ENCODE peak calls at places on chromosomes 3 and 15, in four cellular contexts. I is endodermal cell, Y is fibroblast of pulmonary artery, Z is pancreas. U is an unnamed sample.

GRCh38 chr3:53342353-53342752 is 5.0 kb downstream of the DCP1A start:
- DNase-seq in Z (peak), Y (peak), I (no peak), U (no peak)

GRCh38 chr3:175743733-175744400 is 884.7 kb downstream of the NAALADL2 start:
- DNase-seq in Y (peak), I (no peak), Z (no peak), U (peak)

GRCh38 chr3:46953265-46954010 is 23.1 kb downstream of the CCDC12 start:
- DNase-seq in I (no peak), Y (no peak), Z (no peak), U (no peak)

GRCh38 chr15:82043726-82044372 is 2.0 kb downstream of the MEX3B start:
- DNase-seq in Y (peak), I (no peak), Z (no peak), U (no peak)

GRCh38 chr3:114365909-114366308 is 72.1 kb downstream of the TIGIT start:
- DNase-seq in I (no peak), Y (no peak), Z (no peak), U (peak)

GRCh38 chr3:2568929-2569328 is 470.3 kb downstream of the CNTN4 start:
- DNase-seq in I (no peak), Y (no peak), Z (no peak), U (no peak)

GRCh38 chr3:138063416-138063815 is 52.0 kb downstream of the DZIP1L start:
- DNase-seq in Z (no peak), I (peak), Y (no peak), U (no peak)

GRCh38 chr15:67067930-67068542 is 2.6 kb downstream of the SMAD3 start:
- DNase-seq in Y (no peak), I (no peak), Z (no peak), U (no peak)

GRCh38 chr3:196127308-196128040 is 45.6 kb upstream of the TFRC start:
- DNase-seq in Y (no peak), Z (no peak), I (peak), U (peak)

GRCh38 chr3:105827959-105828358 is 40.9 kb downstream of the CBLB start:
- DNase-seq in I (peak), Z (no peak), Y (peak), U (peak)

GRCh38 chr3:165462616-165463334 is 266.6 kb upstream of the SLITRK3 start:
- DNase-seq in I (no peak), Z (no peak), Y (peak), U (no peak)

GRCh38 chr15:36399276-36399675 is 180.2 kb upstream of the CDIN1 start:
- DNase-seq in I (no peak), Y (no peak), Z (no peak), U (no peak)

GRCh38 chr15:67819636-67820035 is 5.7 kb upstream of the SKOR1 start:
- DNase-seq in Y (no peak), Z (no peak), I (peak), U (no peak)

GRCh38 chr3:108022316-108023150 is 68.3 kb downstream of the CD47 start:
- DNase-seq in I (no peak), Y (peak), Z (no peak), U (no peak)

GRCh38 chr3:133996251-133996661 is 33.5 kb downstream of the SLCO2A1 start:
- DNase-seq in I (peak), Y (no peak), Z (no peak), U (peak)

GRCh38 chr3:194739498-194740284 is 54.0 kb downstream of the FAM43A start:
- DNase-seq in Y (peak), Z (no peak), I (no peak), U (peak)

GRCh38 chr15:41574158-41574557 is 15.1 kb downstream of the TYRO3 start:
- DNase-seq in I (peak), Z (no peak), Y (no peak), U (no peak)

GRCh38 chr3:69504232-69504631 is 118.3 kb upstream of the FRMD4B start:
- DNase-seq in I (no peak), Z (no peak), Y (peak), U (no peak)

GRCh38 chr3:129019266-129019665 is 18.2 kb downstream of the EFCC1 start:
- DNase-seq in Y (no peak), I (no peak), Z (no peak), U (no peak)

GRCh38 chr15:40471778-40472130 is 970 bp downstream of the CHST14 start:
- DNase-seq in Y (no peak), I (no peak), Z (peak), U (peak)

GRCh38 chr15:40238927-40239591 is at the start of gene PAK6:
- DNase-seq in Z (peak), I (peak), Y (peak), U (peak)

GRCh38 chr15:74036271-74037170 is 42.0 kb downstream of the PML start:
- DNase-seq in Z (no peak), Y (peak), I (peak), U (peak)

GRCh38 chr15:47856071-47856470 is 138.8 kb downstream of the SEMA6D start:
- DNase-seq in I (no peak), Y (no peak), Z (no peak), U (no peak)

GRCh38 chr15:24678485-24678884 is 2.9 kb downstream of the NPAP1 start:
- DNase-seq in I (peak), Y (no peak), Z (no peak), U (peak)

GRCh38 chr3:18988619-18989229 is 159.6 kb upstream of the KCNH8 start:
- DNase-seq in Z (no peak), I (no peak), Y (peak), U (peak)

GRCh38 chr3:72384602-72385001 is 463.6 kb downstream of the SHQ1 start:
- DNase-seq in Y (no peak), I (no peak), Z (no peak), U (peak)

GRCh38 chr3:104887069-104887468 is 479.6 kb upstream of the ALCAM start:
- DNase-seq in I (no peak), Y (peak), Z (no peak), U (peak)

GRCh38 chr15:47188766-47189507 is 528.4 kb upstream of the SEMA6D start:
- DNase-seq in Z (no peak), Y (no peak), I (peak), U (no peak)

GRCh38 chr3:45008117-45008516 is 18.0 kb upstream of the CLEC3B start:
- DNase-seq in Z (no peak), I (no peak), Y (peak), U (peak)

GRCh38 chr15:41944313-41944940 is 27.9 kb downstream of the EHD4 start:
- DNase-seq in I (peak), Y (peak), Z (peak), U (peak)

GRCh38 chr3:172197344-172197743 is 158.0 kb downstream of the FNDC3B start:
- DNase-seq in Y (no peak), I (no peak), Z (no peak), U (no peak)
- TF ChIP-seq CTCF in Y (no peak), I (no peak), Z (no peak), U (no peak)

DNA sequence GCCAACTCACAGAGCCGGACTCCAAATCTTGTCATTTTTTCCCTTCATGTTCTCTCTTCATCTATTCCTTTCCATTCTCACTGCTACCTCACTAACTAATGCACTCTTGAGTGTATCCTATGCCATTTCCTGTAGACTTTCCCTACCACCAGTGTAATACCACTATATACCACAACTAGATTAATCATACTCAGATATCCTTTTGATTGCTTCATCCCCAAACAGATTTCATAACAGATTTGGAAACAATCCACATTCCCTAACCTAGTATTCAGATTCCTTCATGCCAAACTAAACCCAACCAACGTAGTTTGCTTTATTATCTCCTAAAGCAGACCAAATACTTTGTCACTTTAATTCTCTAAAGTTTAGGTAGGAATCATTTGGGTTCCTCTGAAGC is 2.6 kb upstream of the PLOD2 start:
- DNase-seq in Z (no peak), I (no peak), Y (peak), U (peak)
- TF ChIP-seq CTCF in Z (no peak), I (peak), Y (peak), U (peak)

GRCh38 chr3:197926418-197926817 is 23.6 kb upstream of the RPL35A start:
- DNase-seq in I (peak), Y (no peak), Z (no peak), U (no peak)
- TF ChIP-seq CTCF in I (peak), Y (peak), Z (no peak), U (peak)

GRCh38 chr3:123072564-123072963 is 5.7 kb downstream of the PDIA5 start:
- DNase-seq in I (no peak), Y (no peak), Z (no peak), U (no peak)

GRCh38 chr3:123072152-123072551 is 5.3 kb downstream of the PDIA5 start:
- DNase-seq in I (peak), Z (peak), Y (peak), U (no peak)

GRCh38 chr3:123070471-123070870 is 3.6 kb downstream of the PDIA5 start:
- DNase-seq in Z (no peak), I (peak), Y (no peak), U (no peak)

GRCh38 chr3:123071581-123071980 is 4.8 kb downstream of the PDIA5 start:
- DNase-seq in I (peak), Z (no peak), Y (no peak), U (no peak)

GRCh38 chr3:123071146-123071545 is 4.3 kb downstream of the PDIA5 start:
- DNase-seq in I (peak), Y (peak), Z (no peak), U (no peak)
- TF ChIP-seq CTCF in I (peak), Y (peak), Z (no peak), U (peak)

DNA sequence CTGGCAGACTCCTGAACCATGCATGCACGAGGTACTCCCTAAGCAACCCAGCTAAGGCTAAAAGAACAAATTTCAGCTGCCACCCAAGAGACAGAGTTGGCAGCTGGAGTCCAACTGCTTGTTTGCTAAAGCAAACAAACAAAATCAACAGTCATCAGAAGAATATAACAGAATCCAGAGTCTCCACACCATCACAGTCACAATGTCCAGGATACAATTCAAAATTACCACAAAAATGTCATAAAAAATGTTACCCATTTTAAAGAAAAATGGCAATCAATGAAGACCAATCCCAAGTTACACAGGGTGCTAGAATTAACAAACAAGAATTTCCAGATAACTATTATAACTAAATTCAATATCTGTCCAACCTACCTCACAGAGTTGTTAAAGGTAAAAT is 42.9 kb downstream of the RFTN1 start:
- DNase-seq in Z (no peak), Y (no peak), I (no peak), U (no peak)
- TF ChIP-seq CTCF in Z (no peak), Y (no peak), I (no peak), U (no peak)

DNA sequence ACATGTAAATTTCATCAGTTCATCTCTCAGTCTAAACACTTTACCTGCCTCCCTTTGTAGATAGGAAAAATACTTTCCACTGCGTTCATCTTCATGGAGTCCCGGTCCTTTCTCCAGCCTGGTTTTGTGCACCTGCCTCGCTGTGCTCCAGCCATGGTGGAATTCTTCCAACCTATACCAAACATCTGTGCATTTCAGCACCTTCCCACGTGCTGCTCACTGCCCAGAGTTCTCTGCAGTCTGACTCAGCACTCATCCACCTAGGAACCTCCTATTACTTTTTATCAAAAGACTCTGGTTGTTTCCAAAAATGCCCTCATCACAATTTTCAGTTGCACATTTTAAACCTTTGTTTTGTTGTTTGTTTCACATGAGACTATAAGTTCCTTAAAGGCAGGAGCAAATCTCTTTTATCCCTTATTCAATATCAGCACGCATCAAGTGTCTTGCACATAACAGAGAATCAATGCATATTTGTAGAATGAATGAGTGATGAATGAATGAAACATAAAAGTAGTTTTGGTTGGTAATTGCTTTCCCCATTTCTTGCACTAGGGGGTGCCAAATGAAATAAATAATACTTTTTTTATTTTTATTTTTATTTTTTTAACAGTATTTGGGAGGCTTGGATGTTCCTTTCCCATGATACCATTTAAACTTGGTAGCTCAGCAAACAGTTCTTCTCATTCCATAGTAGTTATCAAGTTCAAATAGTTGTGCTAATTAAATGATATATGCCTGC is 30.2 kb upstream of the ADAMTS9 start:
- DNase-seq in Y (peak), I (no peak), Z (no peak), U (peak)
- TF ChIP-seq CTCF in Y (peak), I (peak), Z (no peak), U (peak)

GRCh38 chr3:50885491-50885890 is 210.8 kb downstream of the DOCK3 start:
- DNase-seq in I (peak), Y (no peak), Z (no peak), U (peak)
- TF ChIP-seq CTCF in I (peak), Y (no peak), Z (no peak), U (peak)

GRCh38 chr15:48965972-48966371 is 2.3 kb upstream of the SHC4 start:
- DNase-seq in Z (no peak), Y (peak), I (no peak), U (peak)
- TF ChIP-seq CTCF in Z (no peak), Y (peak), I (peak), U (peak)

GRCh38 chr3:31692714-31693113 is 160.0 kb downstream of the STT3B start:
- DNase-seq in I (peak), Y (no peak), Z (no peak), U (no peak)
- TF ChIP-seq CTCF in I (peak), Y (no peak), Z (no peak), U (no peak)

DNA sequence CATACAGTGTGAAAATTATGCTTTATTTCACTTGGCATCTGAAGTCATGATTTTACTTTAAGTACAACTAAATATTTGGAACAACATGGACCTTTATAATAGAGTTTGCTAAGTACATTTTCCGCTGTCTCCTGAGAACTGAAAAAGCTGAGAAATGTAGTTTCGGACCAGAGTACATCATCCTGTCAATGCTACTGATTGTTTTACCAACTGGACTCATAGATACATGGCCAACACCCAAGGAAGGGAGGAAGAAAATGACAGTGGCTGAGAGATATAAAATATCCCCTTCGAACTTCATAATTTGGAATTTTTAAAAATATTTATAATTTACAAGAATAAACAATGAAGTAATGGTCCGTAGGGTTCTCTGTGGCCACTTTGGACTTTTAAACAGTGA is 1042.7 kb downstream of the MCTP2 start:
- DNase-seq in I (no peak), Z (no peak), Y (no peak), U (no peak)
- TF ChIP-seq CTCF in I (no peak), Z (no peak), Y (no peak), U (no peak)

U was measured in epithelial cell of esophagus.